ENCODE peak calls at places on chromosomes 3 and 15, in four cellular contexts. One of them, this sample, is unnamed.

GRCh38 chr15:76714950-76715349 is 190.2 kb downstream of the SCAPER start:
- DNase-seq in A549: no peak
- DNase-seq in K562: no peak
- DNase-seq in HepG2: no peak
- DNase-seq in this sample: no peak

GRCh38 chr3:145094355-145094941 is 1066.5 kb downstream of the PLOD2 start:
- DNase-seq in A549: peak
- DNase-seq in K562: no peak
- DNase-seq in HepG2: no peak
- DNase-seq in this sample: no peak

GRCh38 chr3:180855364-180855763 is 57.1 kb upstream of the FXR1 start:
- DNase-seq in A549: no peak
- DNase-seq in K562: no peak
- DNase-seq in HepG2: peak
- DNase-seq in this sample: no peak

GRCh38 chr3:49357466-49358216 is 512 bp downstream of the GPX1 start:
- DNase-seq in A549: peak
- DNase-seq in K562: no peak
- DNase-seq in HepG2: no peak
- DNase-seq in this sample: no peak

GRCh38 chr3:110528305-110529121 is 543.1 kb upstream of the NECTIN3 start:
- DNase-seq in A549: no peak
- DNase-seq in K562: peak
- DNase-seq in HepG2: no peak
- DNase-seq in this sample: no peak

GRCh38 chr3:161508852-161509477 is 12.4 kb downstream of the OTOL1 start:
- DNase-seq in A549: peak
- DNase-seq in K562: peak
- DNase-seq in HepG2: no peak
- DNase-seq in this sample: no peak

GRCh38 chr15:35548435-35548834 is 2.5 kb upstream of the DPH6 start:
- DNase-seq in A549: no peak
- DNase-seq in K562: peak
- DNase-seq in HepG2: no peak
- DNase-seq in this sample: no peak

GRCh38 chr3:45497963-45498362 is 96.6 kb upstream of the LIMD1 start:
- DNase-seq in A549: no peak
- DNase-seq in K562: no peak
- DNase-seq in HepG2: no peak
- DNase-seq in this sample: no peak

GRCh38 chr3:183774631-183775030 is 50.7 kb downstream of the MAP6D1 start:
- DNase-seq in A549: no peak
- DNase-seq in K562: no peak
- DNase-seq in HepG2: no peak
- DNase-seq in this sample: no peak

GRCh38 chr3:112090899-112091586 is 4.9 kb downstream of the C3orf52 start:
- DNase-seq in A549: no peak
- DNase-seq in K562: no peak
- DNase-seq in HepG2: no peak
- DNase-seq in this sample: no peak

GRCh38 chr3:94875149-94875548 is 812.3 kb downstream of the NSUN3 start:
- DNase-seq in A549: no peak
- DNase-seq in K562: no peak
- DNase-seq in HepG2: no peak
- DNase-seq in this sample: no peak

GRCh38 chr3:127019449-127019848 is 36.5 kb downstream of the PLXNA1 start:
- DNase-seq in A549: no peak
- DNase-seq in K562: no peak
- DNase-seq in HepG2: no peak
- DNase-seq in this sample: no peak

GRCh38 chr15:76200641-76201105 is 110.6 kb downstream of the ETFA start:
- DNase-seq in A549: no peak
- DNase-seq in K562: no peak
- DNase-seq in HepG2: no peak
- DNase-seq in this sample: no peak

GRCh38 chr3:16618721-16619120 is 13.5 kb upstream of the DAZL start:
- DNase-seq in A549: no peak
- DNase-seq in K562: no peak
- DNase-seq in HepG2: no peak
- DNase-seq in this sample: no peak

DNA sequence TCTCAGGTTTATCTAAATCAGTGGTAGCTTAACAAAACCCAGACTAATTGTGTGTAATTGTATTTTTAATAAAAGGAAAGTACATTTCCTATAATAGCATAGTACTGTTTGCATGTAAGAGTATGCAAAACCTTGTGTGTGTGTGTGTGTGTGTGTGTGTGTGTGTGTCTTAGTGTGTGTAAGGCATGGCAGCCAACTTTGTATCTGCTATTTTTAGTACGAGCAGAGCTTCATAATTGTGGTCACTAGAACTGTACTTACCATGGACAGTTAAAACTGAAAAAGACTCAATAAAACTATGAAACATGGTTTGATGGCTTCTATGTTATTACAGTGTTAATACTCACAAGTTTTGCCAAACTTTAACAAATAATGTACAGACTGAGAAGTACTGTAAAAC is 6.2 kb downstream of the P2RY1 start:
- DNase-seq in A549: no peak
- DNase-seq in K562: no peak
- DNase-seq in HepG2: no peak
- DNase-seq in this sample: no peak
- TF ChIP-seq CHD4 in A549: no peak
- TF ChIP-seq CHD4 in K562: no peak
- TF ChIP-seq CHD4 in HepG2: no peak
- TF ChIP-seq CHD4 in this sample: no peak

GRCh38 chr15:99562238-99562637 is 3.5 kb upstream of the MEF2A start:
- DNase-seq in A549: no peak
- DNase-seq in K562: no peak
- DNase-seq in HepG2: no peak
- DNase-seq in this sample: no peak

GRCh38 chr15:99565281-99566156 is at the start of gene MEF2A:
- DNase-seq in A549: peak
- DNase-seq in K562: peak
- DNase-seq in HepG2: peak
- DNase-seq in this sample: peak

GRCh38 chr15:99564221-99565030 is 1.4 kb upstream of the MEF2A start:
- DNase-seq in A549: no peak
- DNase-seq in K562: no peak
- DNase-seq in HepG2: peak
- DNase-seq in this sample: peak

GRCh38 chr15:99566157-99566900 is 545 bp downstream of the MEF2A start:
- DNase-seq in A549: no peak
- DNase-seq in K562: peak
- DNase-seq in HepG2: no peak
- DNase-seq in this sample: no peak

GRCh38 chr15:99565031-99565280 is 828 bp upstream of the MEF2A start:
- DNase-seq in A549: no peak
- DNase-seq in K562: no peak
- DNase-seq in HepG2: no peak
- DNase-seq in this sample: no peak
- TF ChIP-seq POLR2A in A549: no peak
- TF ChIP-seq POLR2A in K562: no peak
- TF ChIP-seq POLR2A in HepG2: no peak
- TF ChIP-seq POLR2A in this sample: peak

DNA sequence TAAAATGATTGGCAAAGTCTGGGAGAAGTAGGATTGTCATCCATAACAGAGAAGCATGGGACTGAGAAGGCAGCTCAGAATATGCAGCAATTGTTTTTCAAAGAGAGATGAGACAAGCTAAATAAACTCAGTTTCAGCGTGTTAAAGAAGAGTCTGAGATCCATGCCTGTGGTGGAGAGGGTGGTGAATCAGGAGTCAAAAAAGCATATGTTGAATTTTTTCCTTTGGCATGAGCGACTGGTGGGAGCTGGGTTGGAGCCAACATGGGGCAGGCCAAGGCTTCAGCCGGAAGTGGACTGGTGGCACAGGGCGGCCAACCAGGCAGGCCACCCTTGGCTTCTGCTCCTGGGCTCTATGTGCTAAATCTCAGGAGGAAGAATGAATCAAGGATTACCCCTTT is 102.0 kb downstream of the SST start:
- DNase-seq in A549: no peak
- DNase-seq in K562: no peak
- DNase-seq in HepG2: no peak
- DNase-seq in this sample: no peak
- TF ChIP-seq CHD4 in A549: no peak
- TF ChIP-seq CHD4 in K562: no peak
- TF ChIP-seq CHD4 in HepG2: no peak
- TF ChIP-seq CHD4 in this sample: no peak

GRCh38 chr3:196053487-196053886 is 28.4 kb downstream of the TFRC start:
- DNase-seq in A549: no peak
- DNase-seq in K562: no peak
- DNase-seq in HepG2: no peak
- DNase-seq in this sample: no peak
- TF ChIP-seq POLR2A in A549: no peak
- TF ChIP-seq POLR2A in K562: no peak
- TF ChIP-seq POLR2A in HepG2: no peak
- TF ChIP-seq POLR2A in this sample: no peak

DNA sequence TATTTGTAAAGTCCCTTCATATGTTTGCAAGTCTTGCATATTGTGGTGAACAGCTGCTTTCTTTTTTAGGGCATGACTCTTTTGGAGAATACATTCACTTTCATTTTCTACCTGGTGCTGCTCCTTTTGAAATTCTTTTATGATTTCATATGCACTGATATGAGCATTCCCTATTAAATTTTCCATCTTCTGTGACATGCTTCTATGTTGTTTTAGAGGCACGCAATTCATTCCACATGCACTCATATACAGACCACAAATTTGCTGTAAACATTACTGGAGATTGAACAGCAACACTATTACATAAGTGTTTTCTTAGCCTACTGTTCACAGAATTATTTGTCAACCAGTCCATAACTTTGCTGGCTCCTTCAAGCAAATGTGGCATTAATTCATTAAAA is 92.8 kb upstream of the TNFSF10 start:
- DNase-seq in A549: no peak
- DNase-seq in K562: no peak
- DNase-seq in HepG2: no peak
- DNase-seq in this sample: no peak
- TF ChIP-seq CHD4 in A549: no peak
- TF ChIP-seq CHD4 in K562: no peak
- TF ChIP-seq CHD4 in HepG2: no peak
- TF ChIP-seq CHD4 in this sample: no peak

GRCh38 chr3:173398111-173398479 is 551 bp downstream of the NLGN1 start:
- DNase-seq in A549: no peak
- DNase-seq in K562: no peak
- DNase-seq in HepG2: no peak
- DNase-seq in this sample: no peak

GRCh38 chr3:173397161-173398110 is at the start of gene NLGN1:
- DNase-seq in A549: no peak
- DNase-seq in K562: no peak
- DNase-seq in HepG2: no peak
- DNase-seq in this sample: no peak

GRCh38 chr3:173396191-173397041 is 1.1 kb upstream of the NLGN1 start:
- DNase-seq in A549: no peak
- DNase-seq in K562: no peak
- DNase-seq in HepG2: no peak
- DNase-seq in this sample: no peak

GRCh38 chr3:173395073-173395411 is 2.5 kb upstream of the NLGN1 start:
- DNase-seq in A549: no peak
- DNase-seq in K562: no peak
- DNase-seq in HepG2: no peak
- DNase-seq in this sample: no peak

DNA sequence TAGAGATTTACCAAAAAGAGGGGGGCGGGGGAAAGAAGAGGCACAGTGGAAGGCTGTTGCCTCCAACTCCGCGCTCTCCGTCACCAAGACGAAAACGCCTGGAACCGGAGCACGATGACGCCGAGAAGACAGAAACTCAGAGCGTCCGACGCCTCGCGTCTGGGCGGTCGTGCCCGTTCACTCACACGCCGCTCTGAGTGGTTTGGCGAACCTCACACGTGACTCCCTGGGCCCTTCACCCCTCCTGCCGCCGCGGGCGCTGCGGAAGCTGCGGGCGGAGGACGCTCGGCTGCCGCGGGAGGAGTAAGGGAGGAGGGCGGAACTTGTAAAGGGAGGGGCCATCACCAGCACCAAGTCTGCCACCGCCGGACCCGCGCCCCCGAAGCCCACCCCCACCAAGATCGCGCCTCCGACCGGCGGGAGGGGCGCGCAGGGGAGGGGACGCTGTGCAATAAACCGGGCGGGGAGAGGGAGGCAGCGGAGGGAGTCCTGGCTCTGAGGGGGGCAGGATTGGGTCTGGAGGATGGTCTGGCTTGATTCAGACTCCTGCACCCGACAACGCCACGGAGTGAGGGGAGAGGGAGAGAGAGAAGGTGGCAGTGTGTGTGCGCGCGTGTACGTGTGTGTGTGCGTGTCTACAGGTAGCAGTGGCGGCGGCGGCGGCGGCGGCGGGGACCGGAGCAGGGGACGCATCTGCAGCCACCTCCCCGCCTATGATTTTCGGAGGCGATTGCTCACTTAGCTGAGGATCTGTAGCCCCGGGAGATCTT is 1.9 kb upstream of the NLGN1 start:
- DNase-seq in A549: no peak
- DNase-seq in K562: peak
- DNase-seq in HepG2: no peak
- DNase-seq in this sample: no peak
- TF ChIP-seq POLR2A in A549: no peak
- TF ChIP-seq POLR2A in K562: no peak
- TF ChIP-seq POLR2A in HepG2: no peak
- TF ChIP-seq POLR2A in this sample: peak

GRCh38 chr3:140384876-140385275 is 293.0 kb upstream of the TRIM42 start:
- DNase-seq in A549: no peak
- DNase-seq in K562: no peak
- DNase-seq in HepG2: no peak
- DNase-seq in this sample: no peak

GRCh38 chr3:140388525-140388924 is 289.3 kb upstream of the TRIM42 start:
- DNase-seq in A549: no peak
- DNase-seq in K562: no peak
- DNase-seq in HepG2: no peak
- DNase-seq in this sample: no peak

GRCh38 chr3:140387244-140387643 is 290.6 kb upstream of the TRIM42 start:
- DNase-seq in A549: no peak
- DNase-seq in K562: no peak
- DNase-seq in HepG2: no peak
- DNase-seq in this sample: no peak

GRCh38 chr3:140384028-140384771 is 293.7 kb upstream of the TRIM42 start:
- DNase-seq in A549: no peak
- DNase-seq in K562: no peak
- DNase-seq in HepG2: no peak
- DNase-seq in this sample: no peak

GRCh38 chr3:140386357-140387100 is 291.3 kb upstream of the TRIM42 start:
- DNase-seq in A549: no peak
- DNase-seq in K562: no peak
- DNase-seq in HepG2: peak
- DNase-seq in this sample: no peak
- TF ChIP-seq CHD4 in A549: no peak
- TF ChIP-seq CHD4 in K562: no peak
- TF ChIP-seq CHD4 in HepG2: no peak
- TF ChIP-seq CHD4 in this sample: no peak

DNA sequence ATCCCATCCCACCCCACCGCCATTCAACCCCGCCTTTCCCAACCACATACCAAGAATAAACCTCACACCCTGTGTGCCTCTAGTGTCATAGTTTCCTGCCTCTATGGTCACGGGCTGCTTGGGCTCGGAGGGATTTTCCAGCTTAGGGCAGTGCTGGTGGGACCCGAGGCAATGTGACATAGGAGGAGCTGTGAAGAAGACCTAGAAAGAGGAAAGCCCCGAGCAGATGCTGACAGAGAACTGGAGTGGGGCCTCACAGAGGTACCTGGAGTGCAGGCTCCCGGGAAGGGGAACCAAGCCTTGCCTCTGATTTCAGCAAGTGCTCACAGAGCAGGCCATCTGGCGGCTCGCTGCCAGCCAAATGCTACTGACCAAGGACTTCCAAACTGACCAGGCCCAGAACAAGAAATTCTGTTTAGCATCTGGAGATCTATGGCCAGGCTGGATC is 27.5 kb downstream of the BHLHE40 start:
- DNase-seq in A549: no peak
- DNase-seq in K562: no peak
- DNase-seq in HepG2: no peak
- DNase-seq in this sample: peak
- TF ChIP-seq POLR2A in A549: no peak
- TF ChIP-seq POLR2A in K562: no peak
- TF ChIP-seq POLR2A in HepG2: no peak
- TF ChIP-seq POLR2A in this sample: peak

This sample was measured in GM12878.